ENCODE peak calls at places on chromosomes 5 and 9, in seven cellular contexts. B is neural progenitor cell; T is HCEC 1CT; H is GM20000; L is NCI-H1436; E is CD8-positive, alpha-beta memory T cell; F is AG09309. V is an unnamed sample.

GRCh38 chr9:4375424-4376195 is 75.7 kb upstream of the GLIS3 start:
- DNase-seq in F (peak), H (peak), E (no peak), T (peak), B (peak), L (no peak), V (no peak)

GRCh38 chr9:89603629-89604462 is 966 bp upstream of the GADD45G start:
- DNase-seq in H (peak), E (peak), T (no peak), F (no peak), L (peak), B (peak), V (no peak)

GRCh38 chr9:70534471-70534870 is 120.0 kb upstream of the KLF9 start:
- DNase-seq in E (no peak), B (no peak), F (no peak), L (no peak), T (peak), H (no peak), V (no peak)

GRCh38 chr9:128389395-128390149 is 18.4 kb downstream of the URM1 start:
- DNase-seq in F (no peak), B (no peak), L (no peak), H (no peak), E (no peak), T (no peak), V (no peak)

GRCh38 chr9:31608413-31608812 is 776.0 kb upstream of the ACO1 start:
- DNase-seq in T (no peak), B (no peak), H (no peak), E (no peak), L (no peak), F (no peak), V (no peak)

GRCh38 chr9:93130861-93131481 is 3.1 kb downstream of the NINJ1 start:
- DNase-seq in B (no peak), F (no peak), H (no peak), T (no peak), L (no peak), E (no peak), V (no peak)

GRCh38 chr5:80185095-80185494 is 70.8 kb downstream of the SERINC5 start:
- DNase-seq in H (no peak), F (no peak), T (no peak), L (no peak), B (no peak), E (no peak), V (no peak)

GRCh38 chr9:37471942-37472679 is 6.9 kb upstream of the ZBTB5 start:
- DNase-seq in L (no peak), E (no peak), B (peak), H (no peak), F (peak), T (peak), V (no peak)

GRCh38 chr5:5979362-5979760 is 399.0 kb downstream of the MED10 start:
- DNase-seq in B (no peak), H (no peak), T (no peak), E (no peak), L (no peak), F (no peak), V (no peak)

GRCh38 chr5:2169862-2170820 is 287.4 kb upstream of the IRX4 start:
- DNase-seq in B (no peak), T (no peak), E (no peak), H (no peak), F (no peak), L (no peak), V (no peak)

GRCh38 chr5:6788956-6789649 is 75.9 kb downstream of the TENT4A start:
- DNase-seq in H (no peak), L (no peak), T (no peak), F (no peak), E (no peak), B (no peak), V (no peak)

GRCh38 chr9:101369286-101369685 is 15.5 kb downstream of the BAAT start:
- DNase-seq in F (no peak), H (no peak), B (no peak), T (no peak), L (no peak), E (no peak), V (no peak)

GRCh38 chr9:114592356-114592755 is 4.8 kb downstream of the ATP6V1G1 start:
- DNase-seq in F (no peak), E (peak), H (no peak), B (no peak), L (no peak), T (peak), V (no peak)

GRCh38 chr5:150648294-150649107 is 8.0 kb downstream of the SYNPO start:
- DNase-seq in H (no peak), L (no peak), F (no peak), B (no peak), E (no peak), T (no peak), V (no peak)

V was measured in GM12864.